ENCODE peak calls at places on chromosomes 4 and X, in five cellular contexts. H, A, S, P and D are unnamed samples. For H3K4me1, the result is how much of the 10 kb centered on the place peaks cover.

GRCh38 chr4:109434007-109434792 is 585 bp downstream of the SEC24B start:
- DNase-seq in S (peak), A (peak), H (no peak), P (no peak), D (peak)

GRCh38 chr4:10596586-10597285 is 87.8 kb downstream of the CLNK start:
- DNase-seq in S (no peak), A (no peak), P (no peak), H (no peak), D (no peak)

GRCh38 chrX:115214151-115214550 is 19.7 kb downstream of the LRCH2 start:
- DNase-seq in S (no peak), H (no peak), A (no peak), P (no peak), D (no peak)

GRCh38 chr4:127214936-127215335 is 417.8 kb upstream of the INTU start:
- DNase-seq in P (no peak), S (no peak), A (no peak), H (no peak), D (no peak)

GRCh38 chrX:17374619-17375360 is at the start of gene NHS:
- DNase-seq in A (peak), H (peak), S (peak), P (peak), D (peak)

GRCh38 chr4:186144596-186145569 is 40.4 kb downstream of the FAM149A start:
- DNase-seq in S (peak), A (peak), P (peak), H (no peak), D (peak)

GRCh38 chrX:100662791-100663190 is 18.8 kb downstream of the SRPX2 start:
- DNase-seq in S (no peak), H (no peak), P (no peak), A (no peak), D (no peak)

GRCh38 chrX:3295731-3296130 is 50.7 kb downstream of the MXRA5 start:
- DNase-seq in A (peak), H (peak), S (peak), P (no peak), D (peak)

GRCh38 chrX:39619182-39620009 is 478.4 kb downstream of the BCOR start:
- DNase-seq in A (peak), H (no peak), P (peak), S (peak), D (no peak)

GRCh38 chr4:21593268-21594002 is 355.1 kb downstream of the KCNIP4 start:
- DNase-seq in A (no peak), P (no peak), H (no peak), S (no peak), D (no peak)

GRCh38 chr4:14871676-14872430 is 130.4 kb upstream of the CPEB2 start:
- DNase-seq in H (peak), S (peak), P (peak), A (peak), D (no peak)

GRCh38 chr4:76779740-76780459 is 118.0 kb downstream of the SOWAHB start:
- DNase-seq in P (no peak), A (no peak), S (peak), H (no peak), D (no peak)

GRCh38 chr4:25527044-25527443 is 128.6 kb upstream of the SLC34A2 start:
- DNase-seq in A (no peak), H (no peak), S (no peak), P (peak), D (no peak)

GRCh38 chrX:4263005-4263404 is 549.6 kb upstream of the PRKX start:
- DNase-seq in S (no peak), H (no peak), A (peak), P (no peak), D (no peak)

GRCh38 chrX:40104649-40105015 is 6.9 kb upstream of the BCOR start:
- DNase-seq in S (peak), H (no peak), A (peak), P (peak), D (peak)

GRCh38 chrX:134599173-134599914 is 58.9 kb downstream of the PLAC1 start:
- DNase-seq in H (no peak), S (no peak), P (no peak), A (no peak), D (no peak)

GRCh38 chrX:11886745-11887144 is 128.7 kb downstream of the MSL3 start:
- DNase-seq in H (no peak), P (no peak), S (peak), A (peak), D (no peak)

GRCh38 chr4:61921890-61922289 is 721.8 kb downstream of the ADGRL3 start:
- DNase-seq in H (no peak), S (no peak), P (no peak), A (peak), D (no peak)

GRCh38 chrX:24298191-24298590 is 15.7 kb downstream of the SUPT20HL2 start:
- DNase-seq in H (no peak), S (peak), P (no peak), A (peak), D (no peak)

GRCh38 chrX:80648023-80648422 is 161.7 kb downstream of the BRWD3 start:
- DNase-seq in P (no peak), S (peak), A (peak), H (no peak), D (no peak)

GRCh38 chrX:7218321-7219152 is 70.6 kb upstream of the PUDP start:
- DNase-seq in S (no peak), H (no peak), A (no peak), P (peak), D (no peak)

GRCh38 chr4:52869196-52869595 is 7.1 kb downstream of the RASL11B start:
- DNase-seq in A (no peak), P (no peak), H (no peak), S (no peak), D (peak)

GRCh38 chr4:159010563-159011260 is 92.2 kb upstream of the RAPGEF2 start:
- DNase-seq in P (no peak), H (no peak), S (no peak), A (peak), D (peak)

GRCh38 chrX:32195611-32196010 is 1015.7 kb downstream of the DMD start:
- DNase-seq in P (no peak), A (no peak), S (no peak), H (no peak), D (no peak)

GRCh38 chr4:12411072-12411471 is 982.4 kb upstream of the HS3ST1 start:
- DNase-seq in A (no peak), P (peak), S (no peak), H (no peak), D (no peak)

GRCh38 chr4:127124919-127125318 is 507.8 kb upstream of the INTU start:
- DNase-seq in S (no peak), P (no peak), H (no peak), A (peak), D (no peak)

GRCh38 chr4:2253160-2254084 is 8.5 kb downstream of the MXD4 start:
- DNase-seq in A (no peak), H (no peak), P (no peak), S (no peak), D (peak)

GRCh38 chrX:19640063-19640462 is 124.8 kb upstream of the MAP3K15 start:
- DNase-seq in P (no peak), S (no peak), H (no peak), A (no peak), D (no peak)
- H3K9ac ChIP-seq in P (no peak), S (no peak), H (no peak), A (no peak), D (no peak)

DNA sequence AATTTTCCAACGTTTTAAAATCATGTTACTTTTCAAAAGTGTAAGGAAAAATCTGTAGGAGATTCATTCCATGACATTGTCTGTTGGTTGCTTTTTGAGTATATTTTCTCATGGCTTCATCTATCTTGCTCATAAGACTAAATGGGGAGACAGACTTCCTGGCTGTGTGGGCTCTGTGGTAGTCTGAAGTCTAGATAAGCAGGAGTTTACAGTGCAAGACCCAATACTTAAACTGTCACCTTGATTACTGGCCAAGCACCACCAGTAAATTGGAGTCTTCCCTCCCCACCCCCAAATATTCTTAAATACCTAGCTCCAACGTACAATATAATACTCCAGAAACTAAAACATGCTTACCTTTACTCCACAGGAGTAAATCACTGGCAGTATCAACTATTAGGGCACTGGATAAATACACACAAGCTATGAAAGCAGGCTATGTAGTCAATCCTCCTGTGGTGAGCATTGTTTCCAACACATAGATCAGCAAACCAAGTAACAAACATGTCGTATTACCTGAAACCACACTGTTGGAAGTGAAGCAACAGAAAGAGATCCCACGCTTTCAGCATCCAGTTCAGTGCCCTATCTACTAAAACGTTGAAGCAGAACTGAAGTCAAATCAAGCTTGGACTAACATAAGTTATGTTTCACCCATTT is 6.2 kb downstream of the HNRNPD start:
- DNase-seq in S (no peak), A (no peak), H (no peak), P (no peak), D (no peak)
- H3K4me1 ChIP-seq in S (under half), A (under half), H (under half), P (under half), D (under half)

GRCh38 chr4:153679476-153679875 is 4.6 kb upstream of the TLR2 start:
- DNase-seq in P (no peak), S (no peak), A (no peak), H (no peak), D (no peak)

GRCh38 chr4:153683763-153684181 is 308 bp upstream of the TLR2 start:
- DNase-seq in A (no peak), S (no peak), P (no peak), H (no peak), D (no peak)

DNA sequence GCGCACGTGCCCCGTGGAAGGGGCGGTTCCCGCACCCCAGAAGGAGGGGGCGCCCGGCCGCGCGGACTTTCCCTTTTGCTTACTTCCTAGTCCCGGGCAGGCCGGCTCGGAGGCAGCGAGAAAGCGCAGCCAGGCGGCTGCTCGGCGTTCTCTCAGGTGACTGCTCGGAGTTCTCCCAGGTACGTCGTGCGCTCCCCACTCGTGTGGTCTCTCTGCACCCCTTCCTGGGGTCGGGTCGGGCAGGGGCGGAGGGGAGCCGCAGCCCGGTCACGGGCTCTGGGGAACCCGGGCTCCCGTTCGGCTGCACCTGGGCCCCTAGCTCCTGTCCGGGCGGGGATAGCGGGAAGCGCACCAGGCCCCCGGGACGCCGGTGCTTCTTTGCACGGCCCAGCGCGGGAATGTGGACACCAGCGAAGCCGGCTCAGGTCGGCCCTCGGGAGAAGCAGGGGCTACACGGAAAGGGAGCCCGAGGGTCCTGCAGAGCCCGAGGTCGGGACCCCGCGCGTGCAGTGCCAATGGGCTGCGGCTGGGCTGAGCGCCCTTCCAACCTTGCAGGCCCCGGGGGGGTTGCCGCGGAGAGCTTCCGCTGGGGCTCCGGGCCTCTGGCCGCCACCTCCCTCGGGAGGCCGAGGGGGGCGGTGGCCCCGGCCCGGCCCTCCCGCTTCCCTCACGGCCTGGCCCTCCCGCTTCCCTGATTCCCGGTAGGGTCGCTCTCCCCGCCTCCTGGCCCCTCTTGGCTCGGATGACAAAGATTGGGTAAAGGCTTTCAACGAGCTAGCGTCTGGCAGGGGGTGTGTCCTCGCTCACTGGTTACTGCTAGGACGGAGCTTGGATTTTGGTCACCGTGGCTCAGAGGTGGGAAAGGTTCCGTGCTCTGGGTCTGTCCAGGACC is at the start of gene TLR2:
- DNase-seq in A (peak), H (no peak), S (peak), P (no peak), D (peak)
- H3K9ac ChIP-seq in A (peak), H (no peak), S (no peak), P (no peak), D (peak)

GRCh38 chr4:176271749-176272148 is 2.7 kb upstream of the ASB5 start:
- DNase-seq in S (no peak), H (no peak), A (peak), P (no peak), D (no peak)

GRCh38 chr4:176276710-176277109 is 7.7 kb upstream of the ASB5 start:
- DNase-seq in P (no peak), S (no peak), H (no peak), A (no peak), D (no peak)

GRCh38 chr4:176274441-176274840 is 5.4 kb upstream of the ASB5 start:
- DNase-seq in P (peak), A (peak), H (no peak), S (no peak), D (no peak)

GRCh38 chr4:176272799-176273198 is 3.8 kb upstream of the ASB5 start:
- DNase-seq in H (no peak), A (no peak), S (no peak), P (no peak), D (no peak)

GRCh38 chr4:176273741-176274140 is 4.7 kb upstream of the ASB5 start:
- DNase-seq in H (no peak), A (no peak), P (no peak), S (no peak), D (no peak)
- H3K4me1 ChIP-seq in H (under half), A (half or more), P (under half), S (under half), D (under half)

DNA sequence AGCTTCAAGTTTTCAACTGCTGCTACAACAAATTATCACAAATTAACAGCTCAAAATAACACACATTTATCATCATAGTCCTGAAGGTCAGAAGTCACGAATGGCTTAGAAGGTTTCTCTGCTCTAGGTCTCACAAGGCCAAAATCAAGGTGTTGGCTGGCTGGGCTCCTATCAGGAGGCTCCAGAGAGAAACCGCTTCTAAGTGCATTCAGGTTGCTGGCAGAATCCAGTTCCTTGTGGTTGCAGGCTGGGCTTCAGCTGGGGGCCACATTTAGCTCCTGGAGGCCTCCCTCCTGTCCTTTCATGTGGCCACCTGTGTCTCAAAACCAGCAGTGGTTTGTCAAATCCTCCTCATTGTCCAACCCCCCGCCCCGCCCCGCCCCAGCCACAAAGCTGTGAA is 15.4 kb downstream of the MRFAP1 start:
- DNase-seq in A (no peak), S (no peak), H (no peak), P (no peak), D (no peak)
- H3K9ac ChIP-seq in A (no peak), S (no peak), H (no peak), P (no peak), D (no peak)

GRCh38 chr4:177008836-177009501 is 216.2 kb upstream of the VEGFC start:
- DNase-seq in S (no peak), A (no peak), P (no peak), H (no peak), D (no peak)

GRCh38 chr4:177008071-177008835 is 215.5 kb upstream of the VEGFC start:
- DNase-seq in H (no peak), S (no peak), P (no peak), A (peak), D (no peak)

GRCh38 chr4:177010421-177010820 is 217.7 kb upstream of the VEGFC start:
- DNase-seq in P (no peak), A (no peak), H (no peak), S (no peak), D (no peak)

GRCh38 chr4:177005801-177006230 is 213.1 kb upstream of the VEGFC start:
- DNase-seq in P (no peak), S (peak), A (peak), H (no peak), D (no peak)

GRCh38 chr4:177006331-177006730 is 213.6 kb upstream of the VEGFC start:
- DNase-seq in P (no peak), S (no peak), H (no peak), A (peak), D (no peak)
- H3K4me1 ChIP-seq in P (under half), S (under half), H (under half), A (half or more), D (under half)

GRCh38 chrX:56764975-56765791 is 36.1 kb downstream of the NBDY start:
- DNase-seq in S (no peak), A (no peak), P (no peak), H (no peak), D (no peak)
- H3K9ac ChIP-seq in S (no peak), A (no peak), P (no peak), H (no peak), D (peak)